ENCODE peak calls at places on chromosomes 3 and 15, in seven cellular contexts. W is SK-N-SH, Y is HepG2, O is GM12892, K is GM12878, B is H1, F is K562. I is an unnamed sample.

GRCh38 chr3:127197300-127198150 is 4.6 kb downstream of the PRR23E start:
- DNase-seq in Y (peak), W (no peak), O (no peak), K (no peak), F (no peak), B (peak), I (no peak)

GRCh38 chr15:45023659-45024320 is 795 bp downstream of the SORD start:
- DNase-seq in K (no peak), W (peak), Y (no peak), B (no peak), O (no peak), F (peak), I (no peak)

GRCh38 chr3:24525557-24525956 is 30.9 kb upstream of the THRB start:
- DNase-seq in W (no peak), K (no peak), F (no peak), O (no peak), B (no peak), Y (no peak), I (no peak)

GRCh38 chr15:68213991-68214837 is 9.1 kb upstream of the CALML4 start:
- DNase-seq in B (no peak), Y (no peak), W (no peak), F (no peak), O (no peak), K (no peak), I (no peak)

GRCh38 chr15:59140422-59141226 is 35.7 kb downstream of the CCNB2 start:
- DNase-seq in Y (no peak), O (no peak), B (no peak), W (no peak), F (peak), K (no peak), I (no peak)

GRCh38 chr15:74978503-74978902 is 16.9 kb upstream of the SCAMP5 start:
- DNase-seq in B (no peak), W (no peak), K (no peak), O (no peak), F (no peak), Y (no peak), I (no peak)

GRCh38 chr15:50321680-50322079 is 33.3 kb downstream of the GABPB1 start:
- DNase-seq in Y (no peak), F (no peak), B (no peak), K (no peak), O (no peak), W (no peak), I (no peak)

GRCh38 chr3:127699098-127699945 is 26.6 kb downstream of the ABTB1 start:
- DNase-seq in K (no peak), O (no peak), F (no peak), Y (no peak), W (no peak), B (no peak), I (no peak)

GRCh38 chr3:48130321-48130881 is 57.8 kb downstream of the CDC25A start:
- DNase-seq in K (no peak), W (no peak), O (no peak), Y (no peak), F (no peak), B (no peak), I (no peak)

GRCh38 chr3:61537366-61537765 is 24.0 kb upstream of the PTPRG start:
- DNase-seq in O (no peak), F (no peak), K (no peak), Y (no peak), W (no peak), B (no peak), I (no peak)

GRCh38 chr3:190306513-190307163 is 15.6 kb downstream of the CLDN1 start:
- DNase-seq in F (no peak), K (no peak), O (no peak), W (no peak), B (no peak), Y (peak), I (no peak)

GRCh38 chr3:148930785-148931184 is 60.6 kb upstream of the GYG1 start:
- DNase-seq in F (no peak), B (no peak), O (no peak), Y (no peak), W (no peak), K (no peak), I (no peak)

GRCh38 chr3:11080492-11080891 is 73.8 kb upstream of the HRH1 start:
- DNase-seq in O (no peak), B (no peak), F (no peak), Y (no peak), K (no peak), W (no peak), I (no peak)

GRCh38 chr3:15976524-15976923 is 178.7 kb upstream of the ANKRD28 start:
- DNase-seq in W (no peak), Y (no peak), K (no peak), F (no peak), B (no peak), O (no peak), I (no peak)

GRCh38 chr3:55795736-55796135 is 308.6 kb upstream of the WNT5A start:
- DNase-seq in O (no peak), B (no peak), Y (peak), K (no peak), F (no peak), W (no peak), I (no peak)

GRCh38 chr3:112746675-112747276 is 99.9 kb downstream of the CD200R1L start:
- DNase-seq in O (no peak), F (no peak), W (no peak), B (no peak), Y (no peak), K (no peak), I (no peak)

GRCh38 chr15:63006032-63006878 is 36.3 kb upstream of the TPM1 start:
- DNase-seq in F (no peak), W (no peak), O (no peak), B (no peak), Y (no peak), K (no peak), I (no peak)

GRCh38 chr3:71955549-71956373 is 170.8 kb upstream of the PROK2 start:
- DNase-seq in W (peak), B (peak), F (peak), K (peak), O (no peak), Y (peak), I (no peak)
- TF ChIP-seq TAF1 in W (no peak), B (no peak), F (no peak), K (no peak), O (no peak), Y (no peak), I (no peak)

GRCh38 chr15:81419304-81419943 is 45.4 kb upstream of the TMC3 start:
- DNase-seq in O (no peak), B (no peak), K (no peak), Y (no peak), F (no peak), W (no peak), I (no peak)
- TF ChIP-seq TAF1 in O (no peak), B (no peak), K (no peak), Y (no peak), F (no peak), W (no peak), I (no peak)

GRCh38 chr15:25183581-25184330 is 229.0 kb downstream of the SNRPN start:
- DNase-seq in B (no peak), W (no peak), F (no peak), Y (no peak), O (no peak), K (no peak), I (no peak)

GRCh38 chr15:25185791-25186190 is 231.0 kb downstream of the SNRPN start:
- DNase-seq in K (no peak), Y (no peak), W (no peak), O (no peak), B (no peak), F (no peak), I (no peak)

GRCh38 chr15:25182736-25183445 is 228.1 kb downstream of the SNRPN start:
- DNase-seq in F (no peak), K (no peak), Y (no peak), W (no peak), O (no peak), B (peak), I (no peak)

GRCh38 chr15:25185156-25185710 is 230.4 kb downstream of the SNRPN start:
- DNase-seq in Y (no peak), B (no peak), O (no peak), W (no peak), F (no peak), K (no peak), I (no peak)

DNA sequence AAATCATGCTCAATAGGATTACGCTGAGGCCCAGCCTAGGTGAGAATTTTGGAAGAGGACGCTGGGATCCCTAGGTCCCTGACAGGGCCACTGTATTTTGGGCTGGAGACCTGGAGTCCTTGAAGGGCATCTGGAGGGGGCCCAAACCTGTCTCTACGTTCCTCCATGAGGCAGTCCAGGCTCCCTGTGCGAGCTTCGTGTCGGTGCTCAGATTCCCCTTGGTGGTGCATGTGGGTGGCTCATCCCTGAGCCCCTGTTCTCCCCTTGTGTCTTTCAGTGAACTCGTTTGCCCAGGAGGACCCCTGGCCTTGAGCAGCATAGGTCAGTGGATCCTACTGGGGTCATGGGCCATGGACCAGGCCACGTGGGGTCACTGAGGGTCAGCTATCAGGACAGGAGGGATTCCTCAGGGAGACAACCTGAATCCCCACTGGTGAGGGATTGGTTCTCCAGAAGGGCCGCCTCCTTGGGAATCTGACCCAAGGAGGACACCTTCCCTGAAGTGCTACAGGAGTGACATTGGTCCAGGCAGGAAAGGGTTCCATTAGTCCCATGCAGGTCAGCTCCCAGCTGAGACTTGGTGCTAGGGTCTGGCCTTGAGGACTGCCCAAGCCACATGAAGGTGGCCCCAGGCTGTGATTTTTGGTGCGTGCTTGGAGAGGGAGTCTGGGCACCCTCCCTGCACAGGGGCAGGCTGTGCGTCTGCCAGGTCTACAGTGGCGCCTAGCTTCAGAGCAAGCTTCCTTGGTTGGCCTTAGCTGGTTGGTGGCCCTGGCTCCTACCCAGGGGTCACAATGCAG is 229.8 kb downstream of the SNRPN start:
- DNase-seq in Y (no peak), K (no peak), F (no peak), W (no peak), O (no peak), B (no peak), I (no peak)
- TF ChIP-seq TAF1 in Y (no peak), K (no peak), F (no peak), W (no peak), O (no peak), B (no peak), I (no peak)

DNA sequence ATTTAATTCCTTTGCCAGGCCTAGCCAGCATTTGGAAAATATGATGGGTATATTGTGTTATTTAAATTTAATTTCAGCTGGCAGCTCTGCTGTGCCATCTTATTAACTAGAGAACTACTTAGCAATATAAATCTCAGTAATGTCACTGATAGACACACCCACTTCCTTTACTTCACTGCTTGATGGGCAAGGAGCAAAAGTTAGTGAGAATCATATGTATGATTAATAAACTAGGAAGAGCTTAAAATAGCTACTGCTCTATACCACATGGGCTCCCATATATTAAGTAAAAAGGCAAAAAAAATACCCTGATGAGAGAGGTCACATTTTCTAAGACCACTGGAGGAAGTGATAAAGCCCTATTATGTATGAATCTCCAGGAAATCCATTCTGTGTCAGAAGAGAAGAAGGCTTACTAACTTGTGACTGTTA is 1234.1 kb upstream of the ALCAM start:
- DNase-seq in W (peak), O (no peak), Y (no peak), B (no peak), K (no peak), F (no peak), I (no peak)
- TF ChIP-seq TAF1 in W (no peak), O (no peak), Y (no peak), B (no peak), K (no peak), F (no peak), I (no peak)

GRCh38 chr15:39250001-39250400 is 330.9 kb upstream of the THBS1 start:
- DNase-seq in W (no peak), F (no peak), K (no peak), B (no peak), O (no peak), Y (no peak), I (no peak)

GRCh38 chr15:39246523-39246922 is 334.4 kb upstream of the THBS1 start:
- DNase-seq in F (no peak), W (no peak), B (no peak), K (no peak), Y (no peak), O (no peak), I (no peak)

GRCh38 chr15:39244776-39245175 is 336.1 kb upstream of the THBS1 start:
- DNase-seq in F (no peak), Y (no peak), B (no peak), K (no peak), O (no peak), W (no peak), I (no peak)

GRCh38 chr15:39248204-39248603 is 332.7 kb upstream of the THBS1 start:
- DNase-seq in O (no peak), F (no peak), Y (peak), W (no peak), B (no peak), K (no peak), I (no peak)

DNA sequence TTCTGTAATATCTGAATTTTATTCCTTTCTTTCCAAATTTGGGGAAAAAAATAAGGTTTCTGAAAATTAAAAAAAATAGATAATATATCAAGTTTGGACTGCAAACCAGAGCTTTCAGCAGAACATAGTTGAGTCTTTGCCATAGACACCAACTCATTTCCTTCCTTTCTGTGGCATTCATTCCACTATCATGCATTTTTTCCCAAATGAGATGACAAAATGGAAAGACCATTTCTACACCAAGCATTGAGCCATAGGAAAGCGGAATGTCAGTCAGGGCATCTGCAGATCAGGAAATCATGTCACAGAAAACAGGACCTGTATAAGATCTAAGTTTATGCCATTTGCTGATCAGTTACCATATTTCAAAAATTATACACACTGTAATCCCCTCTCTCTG is 333.3 kb upstream of the THBS1 start:
- DNase-seq in K (no peak), F (no peak), B (no peak), W (no peak), Y (no peak), O (no peak), I (no peak)
- TF ChIP-seq TAF1 in K (no peak), F (no peak), B (no peak), W (no peak), Y (no peak), O (no peak), I (no peak)

DNA sequence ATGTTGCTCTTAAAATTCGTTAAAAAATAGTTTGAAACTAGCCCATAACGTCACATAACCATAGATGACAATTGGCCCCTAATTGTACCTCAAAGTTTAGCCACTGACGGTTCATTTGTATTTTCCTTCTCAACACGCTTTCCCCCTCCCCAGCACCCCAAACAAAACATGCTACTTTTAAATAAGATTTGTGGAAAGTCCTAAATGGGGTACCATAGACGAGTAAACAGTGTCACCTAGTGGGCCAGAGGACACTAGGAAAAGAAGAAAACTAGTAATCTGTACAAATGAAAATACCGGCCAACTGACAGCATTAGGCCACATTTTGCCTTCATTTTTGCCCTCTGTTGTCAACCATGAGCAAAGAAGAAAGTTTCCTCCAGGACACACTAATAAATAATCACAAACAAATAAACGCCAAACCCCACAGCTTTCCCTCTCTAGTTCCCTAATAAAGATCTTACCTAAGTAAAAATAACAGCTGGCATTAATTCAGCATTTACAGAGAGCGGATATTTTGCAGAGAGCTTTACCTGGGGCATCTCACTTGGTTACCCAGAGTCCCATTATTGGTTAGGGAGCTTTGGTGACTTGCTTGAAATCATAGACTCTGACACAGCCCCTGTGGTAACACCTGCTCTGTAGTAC is 175.1 kb upstream of the ATP11B start:
- DNase-seq in Y (peak), K (no peak), W (no peak), F (no peak), O (no peak), B (no peak), I (no peak)
- TF ChIP-seq TAF1 in Y (no peak), K (no peak), W (no peak), F (no peak), O (no peak), B (no peak), I (no peak)

GRCh38 chr15:95616306-95616705 is 714.2 kb upstream of the NR2F2 start:
- DNase-seq in F (no peak), W (no peak), B (no peak), Y (no peak), O (no peak), K (no peak), I (no peak)
- TF ChIP-seq TAF1 in F (no peak), W (no peak), B (no peak), Y (no peak), O (no peak), K (no peak), I (no peak)

GRCh38 chr3:50430186-50430585 is 70.9 kb upstream of the TMEM115 start:
- DNase-seq in Y (no peak), F (no peak), W (no peak), K (no peak), O (no peak), B (no peak), I (no peak)

GRCh38 chr3:50430950-50431435 is 71.7 kb upstream of the TMEM115 start:
- DNase-seq in B (no peak), F (no peak), O (no peak), K (no peak), Y (no peak), W (peak), I (no peak)

GRCh38 chr3:50427255-50427654 is 67.9 kb upstream of the TMEM115 start:
- DNase-seq in B (no peak), O (no peak), W (no peak), F (no peak), K (no peak), Y (no peak), I (no peak)

GRCh38 chr3:50423543-50423942 is 64.2 kb upstream of the TMEM115 start:
- DNase-seq in K (no peak), Y (peak), W (no peak), O (no peak), F (no peak), B (no peak), I (no peak)

DNA sequence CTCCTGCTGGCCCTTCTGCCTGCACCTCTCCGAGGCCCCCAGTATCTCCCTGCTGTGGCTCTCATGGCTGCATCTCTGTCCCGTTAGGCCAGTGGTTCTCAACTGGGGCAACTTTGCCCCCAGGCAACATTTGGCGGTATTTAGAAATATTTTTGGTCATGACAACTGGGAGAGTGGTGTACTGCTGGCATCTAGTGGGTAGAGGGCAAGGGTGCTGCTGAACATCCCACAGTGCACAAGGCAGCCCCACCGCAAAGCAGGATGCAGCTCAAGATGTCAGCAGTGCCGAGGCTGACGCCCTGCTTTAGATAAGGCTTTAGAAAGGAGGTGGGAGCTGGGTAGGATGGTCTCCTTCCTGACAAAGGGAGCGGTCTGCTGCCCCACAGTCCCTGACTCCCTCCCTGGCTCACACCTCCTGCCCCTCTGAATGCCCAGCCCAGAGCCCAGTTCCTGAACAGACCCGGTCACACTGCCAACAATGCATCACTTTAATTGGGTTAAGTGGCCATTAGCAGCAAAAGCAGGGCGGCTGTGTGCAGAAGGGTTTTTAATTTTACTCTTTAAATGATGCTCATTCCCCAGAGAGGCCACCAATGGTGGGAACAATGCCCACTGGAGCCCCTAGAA is 68.8 kb upstream of the TMEM115 start:
- DNase-seq in B (no peak), K (no peak), F (no peak), Y (no peak), O (no peak), W (peak), I (no peak)
- TF ChIP-seq TAF1 in B (no peak), K (no peak), F (no peak), Y (no peak), O (no peak), W (no peak), I (no peak)

GRCh38 chr3:27345493-27345892 is 23.7 kb downstream of the NEK10 start:
- DNase-seq in Y (no peak), F (no peak), K (no peak), B (no peak), W (no peak), O (no peak), I (no peak)
- TF ChIP-seq TAF1 in Y (no peak), F (no peak), K (no peak), B (no peak), W (no peak), O (no peak), I (no peak)